ENCODE peak calls at places on chromosomes 16 and 17, in five cellular contexts. Y is Caco-2, D is gastrocnemius medialis, I is neural progenitor cell, C is osteocyte. O is an unnamed sample.

GRCh38 chr17:62707425-62707739 is 79.9 kb downstream of the MRC2 start:
- DNase-seq in Y (no peak), D (no peak), I (no peak), C (no peak), O (no peak)

GRCh38 chr16:74451951-74452758 is 30.9 kb upstream of the CLEC18B start:
- DNase-seq in Y (no peak), D (no peak), I (no peak), C (no peak), O (peak)

GRCh38 chr17:82449883-82450356 is 632 bp downstream of the CYBC1 start:
- DNase-seq in Y (no peak), D (no peak), I (no peak), C (no peak), O (peak)

GRCh38 chr16:78288915-78289314 is 189.5 kb downstream of the WWOX start:
- DNase-seq in Y (no peak), D (no peak), I (no peak), C (no peak), O (no peak)

GRCh38 chr17:57953219-57953618 is 2.0 kb downstream of the CUEDC1 start:
- DNase-seq in Y (no peak), D (no peak), I (no peak), C (no peak), O (no peak)

GRCh38 chr17:13575922-13576419 is 25.8 kb downstream of the HS3ST3A1 start:
- DNase-seq in Y (no peak), D (no peak), I (peak), C (no peak), O (no peak)

GRCh38 chr17:75078097-75079022 is 9.4 kb upstream of the SLC16A5 start:
- DNase-seq in Y (peak), D (no peak), I (no peak), C (no peak), O (peak)

GRCh38 chr16:55147401-55147800 is 176.6 kb upstream of the IRX6 start:
- DNase-seq in Y (no peak), D (no peak), I (no peak), C (no peak), O (no peak)

GRCh38 chr17:77375917-77376651 is 235.3 kb downstream of the SEC14L1 start:
- DNase-seq in Y (no peak), D (no peak), I (peak), C (no peak), O (peak)

GRCh38 chr17:70230883-70231282 is 61.6 kb downstream of the KCNJ2 start:
- DNase-seq in Y (no peak), D (no peak), I (no peak), C (no peak), O (no peak)

GRCh38 chr16:66342294-66342900 is 24.1 kb upstream of the CDH5 start:
- DNase-seq in Y (no peak), D (no peak), I (peak), C (no peak), O (peak)

GRCh38 chr17:81612172-81612571 is 24.7 kb downstream of the NPLOC4 start:
- DNase-seq in Y (no peak), D (no peak), I (no peak), C (no peak), O (no peak)

GRCh38 chr16:3266873-3267537 is 10.6 kb upstream of the MEFV start:
- DNase-seq in Y (no peak), D (no peak), I (peak), C (no peak), O (no peak)

GRCh38 chr17:35063514-35064223 is at the start of gene RFFL:
- DNase-seq in Y (peak), D (peak), I (peak), C (peak), O (peak)
- TF ChIP-seq CTCF in Y (peak), D (no peak), I (no peak), C (peak), O (no peak)

GRCh38 chr17:34306466-34306865 is 12.8 kb upstream of the CCL8 start:
- DNase-seq in Y (no peak), D (no peak), I (peak), C (peak), O (no peak)
- TF ChIP-seq CTCF in Y (peak), D (peak), I (peak), C (peak), O (no peak)

GRCh38 chr17:49548506-49549310 is 27.0 kb upstream of the NXPH3 start:
- DNase-seq in Y (peak), D (no peak), I (peak), C (no peak), O (peak)
- TF ChIP-seq CTCF in Y (peak), D (peak), I (peak), C (peak), O (peak)

GRCh38 chr17:45306623-45307022 is 10.2 kb downstream of the MAP3K14 start:
- DNase-seq in Y (no peak), D (no peak), I (no peak), C (no peak), O (no peak)
- TF ChIP-seq CTCF in Y (peak), D (no peak), I (peak), C (no peak), O (no peak)

DNA sequence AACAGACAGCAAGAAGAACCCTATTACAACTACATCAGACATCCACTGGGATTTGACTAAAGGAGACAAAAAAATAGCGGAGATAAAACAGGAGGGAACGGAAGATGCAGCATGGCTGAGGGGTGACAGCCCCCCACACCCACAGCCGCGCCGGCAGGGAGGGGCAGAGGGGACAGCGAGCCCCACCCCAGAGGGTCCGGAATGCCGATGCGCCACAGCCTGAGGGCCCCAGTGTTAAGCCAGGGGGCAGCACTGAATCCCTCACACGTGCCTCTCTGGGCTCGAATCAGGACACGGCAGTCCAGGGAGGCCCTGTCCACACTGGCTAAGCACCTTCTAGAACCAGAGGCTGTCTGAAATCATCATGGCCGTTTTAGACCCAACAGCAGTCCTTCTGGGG is 18.8 kb downstream of the MAP1LC3B start:
- DNase-seq in Y (no peak), D (no peak), I (peak), C (no peak), O (no peak)
- TF ChIP-seq CTCF in Y (no peak), D (no peak), I (peak), C (peak), O (no peak)

GRCh38 chr16:81940781-81941560 is 70.3 kb downstream of the SDR42E1 start:
- DNase-seq in Y (no peak), D (no peak), I (peak), C (no peak), O (no peak)
- TF ChIP-seq CTCF in Y (peak), D (peak), I (peak), C (peak), O (no peak)

GRCh38 chr17:52158450-52159042 is at the start of gene CA10:
- DNase-seq in Y (no peak), D (no peak), I (peak), C (no peak), O (peak)
- TF ChIP-seq CTCF in Y (no peak), D (no peak), I (peak), C (no peak), O (no peak)

DNA sequence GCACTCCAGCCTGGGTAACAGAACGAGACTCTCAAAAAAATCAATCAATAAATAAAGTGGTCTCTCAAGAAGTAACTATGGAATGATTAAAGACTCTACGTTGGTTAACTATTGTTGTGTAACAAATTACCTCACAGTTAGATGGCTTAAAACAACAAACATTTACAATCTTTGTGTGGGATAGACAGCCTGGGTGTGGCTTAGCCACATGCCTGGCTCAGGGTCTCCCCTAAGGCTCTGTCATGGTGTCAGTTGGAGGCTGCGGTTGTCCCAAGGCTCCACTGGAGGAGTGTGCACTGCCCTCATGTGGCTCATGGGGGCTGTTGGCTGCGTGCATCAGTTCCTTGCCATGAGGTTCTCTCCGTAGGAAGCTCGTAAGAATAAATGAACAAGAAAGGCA is 294.5 kb downstream of the SNX29 start:
- DNase-seq in Y (peak), D (no peak), I (peak), C (no peak), O (no peak)
- TF ChIP-seq CTCF in Y (peak), D (no peak), I (peak), C (peak), O (no peak)

O was measured in GM20000.